ENCODE peak calls at places on chromosome 21, in nine cellular contexts. One of them, this sample, is unnamed.

GRCh38 chr21:35658242-35658641 is 402.1 kb downstream of the SETD4 start:
- DNase-seq in EH: peak
- DNase-seq in stomach: no peak
- DNase-seq in NB4: peak
- DNase-seq in cardiac muscle cell: no peak
- DNase-seq in AG04450: peak
- DNase-seq in germinal center: no peak
- DNase-seq in amniotic stem cell: peak
- DNase-seq in activated effector memory CD4-positive, alpha-beta T cell treated with anti-CD3 and anti-CD28 coated beads, Interleukin-2, amount 50 U/mL, for 16 hours: no peak
- DNase-seq in this sample: no peak

GRCh38 chr21:34272321-34272720 is 91.5 kb upstream of the KCNE2 start:
- DNase-seq in EH: no peak
- DNase-seq in stomach: no peak
- DNase-seq in NB4: no peak
- DNase-seq in cardiac muscle cell: no peak
- DNase-seq in AG04450: no peak
- DNase-seq in germinal center: no peak
- DNase-seq in amniotic stem cell: no peak
- DNase-seq in activated effector memory CD4-positive, alpha-beta T cell treated with anti-CD3 and anti-CD28 coated beads, Interleukin-2, amount 50 U/mL, for 16 hours: no peak
- DNase-seq in this sample: no peak

GRCh38 chr21:45064618-45065399 is 9.6 kb upstream of the ADARB1 start:
- DNase-seq in EH: peak
- DNase-seq in stomach: no peak
- DNase-seq in NB4: no peak
- DNase-seq in cardiac muscle cell: no peak
- DNase-seq in AG04450: no peak
- DNase-seq in germinal center: no peak
- DNase-seq in amniotic stem cell: no peak
- DNase-seq in activated effector memory CD4-positive, alpha-beta T cell treated with anti-CD3 and anti-CD28 coated beads, Interleukin-2, amount 50 U/mL, for 16 hours: peak
- DNase-seq in this sample: no peak

GRCh38 chr21:36203603-36203889 is 46.9 kb downstream of the DOP1B start:
- DNase-seq in EH: peak
- DNase-seq in stomach: peak
- DNase-seq in NB4: peak
- DNase-seq in cardiac muscle cell: no peak
- DNase-seq in AG04450: peak
- DNase-seq in germinal center: no peak
- DNase-seq in amniotic stem cell: peak
- DNase-seq in activated effector memory CD4-positive, alpha-beta T cell treated with anti-CD3 and anti-CD28 coated beads, Interleukin-2, amount 50 U/mL, for 16 hours: peak
- DNase-seq in this sample: peak

GRCh38 chr21:32352556-32352955 is 40.3 kb downstream of the URB1 start:
- DNase-seq in EH: no peak
- DNase-seq in stomach: no peak
- DNase-seq in NB4: no peak
- DNase-seq in cardiac muscle cell: no peak
- DNase-seq in AG04450: no peak
- DNase-seq in germinal center: no peak
- DNase-seq in amniotic stem cell: no peak
- DNase-seq in activated effector memory CD4-positive, alpha-beta T cell treated with anti-CD3 and anti-CD28 coated beads, Interleukin-2, amount 50 U/mL, for 16 hours: no peak
- DNase-seq in this sample: no peak

GRCh38 chr21:41660748-41661147 is 106.1 kb downstream of the RIPK4 start:
- DNase-seq in EH: no peak
- DNase-seq in stomach: no peak
- DNase-seq in NB4: no peak
- DNase-seq in cardiac muscle cell: no peak
- DNase-seq in AG04450: no peak
- DNase-seq in germinal center: no peak
- DNase-seq in amniotic stem cell: no peak
- DNase-seq in activated effector memory CD4-positive, alpha-beta T cell treated with anti-CD3 and anti-CD28 coated beads, Interleukin-2, amount 50 U/mL, for 16 hours: no peak
- DNase-seq in this sample: no peak

GRCh38 chr21:31184462-31184861 is 146.2 kb upstream of the KRTAP19-8 start:
- DNase-seq in EH: no peak
- DNase-seq in stomach: no peak
- DNase-seq in NB4: peak
- DNase-seq in cardiac muscle cell: no peak
- DNase-seq in AG04450: no peak
- DNase-seq in germinal center: no peak
- DNase-seq in amniotic stem cell: no peak
- DNase-seq in activated effector memory CD4-positive, alpha-beta T cell treated with anti-CD3 and anti-CD28 coated beads, Interleukin-2, amount 50 U/mL, for 16 hours: peak
- DNase-seq in this sample: no peak

GRCh38 chr21:17370750-17371325 is 142.0 kb upstream of the CXADR start:
- DNase-seq in EH: peak
- DNase-seq in stomach: no peak
- DNase-seq in NB4: no peak
- DNase-seq in cardiac muscle cell: no peak
- DNase-seq in AG04450: no peak
- DNase-seq in germinal center: no peak
- DNase-seq in amniotic stem cell: no peak
- DNase-seq in activated effector memory CD4-positive, alpha-beta T cell treated with anti-CD3 and anti-CD28 coated beads, Interleukin-2, amount 50 U/mL, for 16 hours: no peak
- DNase-seq in this sample: no peak

GRCh38 chr21:31752967-31753366 is 21.0 kb upstream of the SCAF4 start:
- DNase-seq in EH: no peak
- DNase-seq in stomach: no peak
- DNase-seq in NB4: no peak
- DNase-seq in cardiac muscle cell: no peak
- DNase-seq in AG04450: no peak
- DNase-seq in germinal center: no peak
- DNase-seq in amniotic stem cell: no peak
- DNase-seq in activated effector memory CD4-positive, alpha-beta T cell treated with anti-CD3 and anti-CD28 coated beads, Interleukin-2, amount 50 U/mL, for 16 hours: no peak
- DNase-seq in this sample: no peak

GRCh38 chr21:46208761-46209721 is 19.5 kb downstream of the LSS start:
- DNase-seq in EH: no peak
- DNase-seq in stomach: no peak
- DNase-seq in NB4: no peak
- DNase-seq in cardiac muscle cell: no peak
- DNase-seq in AG04450: no peak
- DNase-seq in germinal center: no peak
- DNase-seq in amniotic stem cell: no peak
- DNase-seq in activated effector memory CD4-positive, alpha-beta T cell treated with anti-CD3 and anti-CD28 coated beads, Interleukin-2, amount 50 U/mL, for 16 hours: peak
- DNase-seq in this sample: no peak

GRCh38 chr21:14076143-14076806 is 134.5 kb downstream of the LIPI start:
- DNase-seq in EH: no peak
- DNase-seq in stomach: no peak
- DNase-seq in NB4: no peak
- DNase-seq in cardiac muscle cell: no peak
- DNase-seq in AG04450: no peak
- DNase-seq in germinal center: no peak
- DNase-seq in amniotic stem cell: no peak
- DNase-seq in activated effector memory CD4-positive, alpha-beta T cell treated with anti-CD3 and anti-CD28 coated beads, Interleukin-2, amount 50 U/mL, for 16 hours: no peak
- DNase-seq in this sample: no peak

GRCh38 chr21:18812308-18812707 is 408.7 kb upstream of the TMPRSS15 start:
- DNase-seq in EH: no peak
- DNase-seq in stomach: no peak
- DNase-seq in NB4: peak
- DNase-seq in cardiac muscle cell: no peak
- DNase-seq in AG04450: no peak
- DNase-seq in germinal center: no peak
- DNase-seq in amniotic stem cell: no peak
- DNase-seq in activated effector memory CD4-positive, alpha-beta T cell treated with anti-CD3 and anti-CD28 coated beads, Interleukin-2, amount 50 U/mL, for 16 hours: no peak
- DNase-seq in this sample: no peak

GRCh38 chr21:26099610-26100219 is 70.9 kb downstream of the APP start:
- DNase-seq in EH: peak
- DNase-seq in stomach: no peak
- DNase-seq in NB4: no peak
- DNase-seq in cardiac muscle cell: no peak
- DNase-seq in AG04450: no peak
- DNase-seq in germinal center: no peak
- DNase-seq in amniotic stem cell: no peak
- DNase-seq in activated effector memory CD4-positive, alpha-beta T cell treated with anti-CD3 and anti-CD28 coated beads, Interleukin-2, amount 50 U/mL, for 16 hours: no peak
- DNase-seq in this sample: no peak

GRCh38 chr21:28883931-28884330 is 108.7 kb downstream of the LTN1 start:
- DNase-seq in EH: peak
- DNase-seq in stomach: no peak
- DNase-seq in NB4: no peak
- DNase-seq in cardiac muscle cell: no peak
- DNase-seq in AG04450: no peak
- DNase-seq in germinal center: no peak
- DNase-seq in amniotic stem cell: no peak
- DNase-seq in activated effector memory CD4-positive, alpha-beta T cell treated with anti-CD3 and anti-CD28 coated beads, Interleukin-2, amount 50 U/mL, for 16 hours: no peak
- DNase-seq in this sample: no peak

GRCh38 chr21:25997788-25998611 is 172.6 kb downstream of the APP start:
- DNase-seq in EH: no peak
- DNase-seq in stomach: peak
- DNase-seq in NB4: no peak
- DNase-seq in cardiac muscle cell: peak
- DNase-seq in AG04450: no peak
- DNase-seq in germinal center: no peak
- DNase-seq in amniotic stem cell: no peak
- DNase-seq in activated effector memory CD4-positive, alpha-beta T cell treated with anti-CD3 and anti-CD28 coated beads, Interleukin-2, amount 50 U/mL, for 16 hours: no peak
- DNase-seq in this sample: peak

GRCh38 chr21:41764558-41765392 is 2.1 kb downstream of the RIPK4 start:
- DNase-seq in EH: no peak
- DNase-seq in stomach: peak
- DNase-seq in NB4: no peak
- DNase-seq in cardiac muscle cell: no peak
- DNase-seq in AG04450: no peak
- DNase-seq in germinal center: no peak
- DNase-seq in amniotic stem cell: no peak
- DNase-seq in activated effector memory CD4-positive, alpha-beta T cell treated with anti-CD3 and anti-CD28 coated beads, Interleukin-2, amount 50 U/mL, for 16 hours: no peak
- DNase-seq in this sample: peak

GRCh38 chr21:27519357-27519756 is 552.5 kb upstream of the ADAMTS5 start:
- DNase-seq in EH: peak
- DNase-seq in stomach: no peak
- DNase-seq in NB4: no peak
- DNase-seq in cardiac muscle cell: no peak
- DNase-seq in AG04450: peak
- DNase-seq in germinal center: no peak
- DNase-seq in amniotic stem cell: no peak
- DNase-seq in activated effector memory CD4-positive, alpha-beta T cell treated with anti-CD3 and anti-CD28 coated beads, Interleukin-2, amount 50 U/mL, for 16 hours: no peak
- DNase-seq in this sample: no peak